ENCODE peak calls at places on chromosomes 12 and 14, in four cellular contexts. L is SW 1271, B is NCI-H460, O is T-cell. P is an unnamed sample.

GRCh38 chr14:25904446-25904845 is 693.4 kb downstream of the NOVA1 start:
- DNase-seq in B (no peak), O (no peak), L (no peak), P (no peak)

GRCh38 chr14:87998414-87998813 is 5.4 kb upstream of the GALC start:
- DNase-seq in O (no peak), B (no peak), L (no peak), P (no peak)

GRCh38 chr14:55446127-55446736 is 5.8 kb upstream of the TBPL2 start:
- DNase-seq in L (peak; percentile 2), O (peak; percentile 13), B (peak; percentile 73), P (peak; percentile 36)

GRCh38 chr12:123139926-123140674 is 10.8 kb downstream of the PITPNM2 start:
- DNase-seq in O (no peak), B (no peak), L (no peak), P (no peak)

GRCh38 chr14:39320318-39320717 is 86.6 kb downstream of the MIA2 start:
- DNase-seq in L (no peak), B (no peak), O (no peak), P (no peak)

GRCh38 chr14:49497725-49498348 is 88.3 kb downstream of the RPS29 start:
- DNase-seq in B (peak; percentile 63), O (no peak), L (peak; percentile 18), P (no peak)

GRCh38 chr12:74906224-74906623 is 303.4 kb downstream of the KCNC2 start:
- DNase-seq in O (no peak), L (no peak), B (no peak), P (no peak)

GRCh38 chr12:3168775-3169221 is 91.6 kb downstream of the TSPAN9 start:
- DNase-seq in L (no peak), O (no peak), B (peak; percentile 44), P (peak; percentile 94)

GRCh38 chr12:191541-191940 is 22.4 kb downstream of the SLC6A12 start:
- DNase-seq in B (no peak), L (no peak), O (no peak), P (no peak)

GRCh38 chr12:101257357-101257756 is 22.5 kb upstream of the UTP20 start:
- DNase-seq in O (no peak), B (no peak), L (no peak), P (no peak)

GRCh38 chr14:32774214-32774613 is 164.5 kb upstream of the NPAS3 start:
- DNase-seq in B (no peak), O (no peak), L (no peak), P (no peak)

GRCh38 chr14:41749425-41749824 is 142.7 kb downstream of the LRFN5 start:
- DNase-seq in B (peak; percentile 25), O (no peak), L (no peak), P (no peak)

GRCh38 chr12:50720501-50720900 is 43.4 kb upstream of the ATF1 start:
- DNase-seq in O (no peak), L (no peak), B (no peak), P (no peak)

GRCh38 chr12:121942145-121942718 is 23.8 kb downstream of the CFAP251 start:
- DNase-seq in B (no peak), O (no peak), L (no peak), P (no peak)